ENCODE peak calls at places on chromosomes 13 and 19, in four cellular contexts. V is SK-N-SH, Q is K562, U is GM12878. A is an unnamed sample.

GRCh38 chr19:57263244-57263643 is 17.0 kb upstream of the ZNF460 start:
- DNase-seq in V (no peak), Q (no peak), U (no peak), A (no peak)

GRCh38 chr13:90311929-90312328 is 1035.6 kb upstream of the MIR17HG start:
- DNase-seq in V (no peak), Q (no peak), U (no peak), A (no peak)

GRCh38 chr19:5293607-5294089 is 47.0 kb downstream of the PTPRS start:
- DNase-seq in V (peak; percentile 94), Q (no peak), U (no peak), A (no peak)

GRCh38 chr13:20715340-20715732 is 11.8 kb downstream of the IL17D start:
- DNase-seq in V (no peak), Q (no peak), U (no peak), A (no peak)

GRCh38 chr13:59441596-59442280 is 722.0 kb downstream of the DIAPH3 start:
- DNase-seq in V (no peak), Q (no peak), U (no peak), A (no peak)

GRCh38 chr13:110070511-110071120 is 236.3 kb downstream of the COL4A1 start:
- DNase-seq in V (no peak), Q (no peak), U (no peak), A (no peak)

GRCh38 chr13:99589575-99589974 is 88.3 kb downstream of the TM9SF2 start:
- DNase-seq in V (no peak), Q (no peak), U (no peak), A (no peak)

GRCh38 chr19:39211731-39212376 is 7.8 kb upstream of the SYCN start:
- DNase-seq in V (peak; percentile 13), Q (no peak), U (no peak), A (no peak)

GRCh38 chr13:30292325-30292724 is 15.0 kb downstream of the KATNAL1 start:
- DNase-seq in V (no peak), Q (no peak), U (no peak), A (no peak)

GRCh38 chr13:69124996-69125395 is 982.6 kb upstream of the ATXN8OS start:
- DNase-seq in V (no peak), Q (no peak), U (no peak), A (no peak)

GRCh38 chr13:23928985-23929384 is 31.7 kb upstream of the C1QTNF9B start:
- DNase-seq in V (peak; percentile 9), Q (no peak), U (no peak), A (no peak)

GRCh38 chr13:89568746-89569145 is 1778.7 kb upstream of the MIR17HG start:
- DNase-seq in V (no peak), Q (no peak), U (no peak), A (no peak)

GRCh38 chr19:18666784-18667183 is 16.7 kb upstream of the CRTC1 start:
- DNase-seq in V (no peak), Q (no peak), U (no peak), A (no peak)

GRCh38 chr19:11023635-11024168 is 62.9 kb downstream of the SMARCA4 start:
- DNase-seq in V (no peak), Q (no peak), U (no peak), A (no peak)

GRCh38 chr19:6668696-6669095 is 1.3 kb downstream of the TNFSF14 start:
- DNase-seq in V (no peak), Q (no peak), U (no peak), A (no peak)

GRCh38 chr19:35006342-35006998 is 6.3 kb downstream of the GRAMD1A start:
- DNase-seq in V (no peak), Q (no peak), U (no peak), A (no peak)

GRCh38 chr19:4717191-4717965 is 6.3 kb downstream of the DPP9 start:
- DNase-seq in V (peak; percentile 42), Q (no peak), U (no peak), A (no peak)

GRCh38 chr13:113669231-113669870 is 2.3 kb downstream of the GRK1 start:
- DNase-seq in V (no peak), Q (no peak), U (no peak), A (no peak)

GRCh38 chr13:62933809-62934208 is 1518.2 kb upstream of the PCDH20 start:
- DNase-seq in V (no peak), Q (no peak), U (no peak), A (no peak)

GRCh38 chr19:1396019-1396767 is 5.1 kb downstream of the GAMT start:
- DNase-seq in V (no peak), Q (peak; percentile 37), U (no peak), A (no peak)

GRCh38 chr13:26861951-26862350 is 101.4 kb upstream of the GPR12 start:
- DNase-seq in V (no peak), Q (no peak), U (no peak), A (no peak)

GRCh38 chr19:6721773-6722172 is 1.3 kb upstream of the C3 start:
- DNase-seq in V (no peak), Q (no peak), U (no peak), A (no peak)

GRCh38 chr19:5926641-5927438 is 12.8 kb downstream of the CAPS start:
- DNase-seq in V (peak; percentile 83), Q (no peak), U (no peak), A (no peak)

GRCh38 chr19:2503521-2504109 is 27.7 kb downstream of the GADD45B start:
- DNase-seq in V (no peak), Q (peak; percentile 41), U (no peak), A (no peak)

GRCh38 chr13:45055198-45055901 is 65.0 kb upstream of the GTF2F2 start:
- DNase-seq in V (no peak), Q (no peak), U (peak; percentile 24), A (no peak)

GRCh38 chr19:1009043-1009975 is 9.1 kb downstream of the GRIN3B start:
- DNase-seq in V (no peak), Q (no peak), U (no peak), A (no peak)

GRCh38 chr13:43357435-43358065 is 334.2 kb downstream of the DNAJC15 start:
- DNase-seq in V (no peak), Q (no peak), U (no peak), A (no peak)

GRCh38 chr19:51439021-51439465 is 19.2 kb downstream of the SIGLEC8 start:
- DNase-seq in V (no peak), Q (peak; percentile 51), U (no peak), A (no peak)

GRCh38 chr13:30148171-30148754 is 159.1 kb downstream of the KATNAL1 start:
- DNase-seq in V (no peak), Q (no peak), U (no peak), A (no peak)

GRCh38 chr19:52227196-52227940 is 37.5 kb downstream of the PPP2R1A start:
- DNase-seq in V (no peak), Q (no peak), U (no peak), A (no peak)

GRCh38 chr13:47303626-47304025 is 406.8 kb upstream of the HTR2A start:
- DNase-seq in V (no peak), Q (no peak), U (no peak), A (no peak)

GRCh38 chr19:10761443-10762242 is 43.8 kb downstream of the DNM2 start:
- DNase-seq in V (no peak), Q (no peak), U (no peak), A (no peak)

GRCh38 chr19:30204721-30205120 is 167.5 kb upstream of the ZNF536 start:
- DNase-seq in V (no peak), Q (no peak), U (no peak), A (no peak)

GRCh38 chr13:33283195-33283910 is 2.2 kb downstream of the STARD13 start:
- DNase-seq in V (no peak), Q (no peak), U (no peak), A (no peak)

GRCh38 chr19:15417699-15418098 is 1.1 kb downstream of the AKAP8L start:
- DNase-seq in V (no peak), Q (peak; percentile 11), U (no peak), A (no peak)
- TF ChIP-seq RAD21 in V (no peak), Q (no peak), U (no peak), A (no peak)

GRCh38 chr13:73672492-73672891 is 461.7 kb downstream of the KLF12 start:
- DNase-seq in V (no peak), Q (no peak), U (no peak), A (no peak)

GRCh38 chr13:73677041-73677589 is 457.1 kb downstream of the KLF12 start:
- DNase-seq in V (no peak), Q (no peak), U (no peak), A (no peak)

GRCh38 chr13:73676550-73677040 is 457.6 kb downstream of the KLF12 start:
- DNase-seq in V (no peak), Q (no peak), U (no peak), A (no peak)

GRCh38 chr13:73671011-73671410 is 463.2 kb downstream of the KLF12 start:
- DNase-seq in V (no peak), Q (no peak), U (no peak), A (no peak)

DNA sequence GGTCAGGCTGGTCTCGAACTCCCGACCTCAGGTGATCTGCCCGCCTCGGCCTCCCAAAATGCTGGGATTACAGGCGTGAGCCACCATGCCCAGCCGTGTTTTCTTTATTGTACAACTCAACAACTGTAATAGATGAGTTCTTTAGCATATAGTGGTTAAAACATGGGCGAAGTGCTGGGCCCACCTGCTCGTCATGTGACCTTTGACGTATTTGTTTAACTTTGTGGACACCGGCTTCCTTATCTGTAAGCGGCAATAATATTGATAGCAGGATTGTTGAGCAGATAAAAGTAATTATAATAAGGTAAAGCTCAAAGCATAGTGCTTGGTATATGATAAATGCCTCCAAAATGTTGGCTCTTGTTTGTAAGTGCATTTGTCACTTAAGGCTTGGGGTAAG is 460.3 kb downstream of the KLF12 start:
- DNase-seq in V (no peak), Q (no peak), U (no peak), A (no peak)
- TF ChIP-seq NRF1 in V (no peak), Q (no peak), U (no peak), A (no peak)

GRCh38 chr19:41324921-41325639 is 15.1 kb downstream of the CCDC97 start:
- DNase-seq in V (peak; percentile 81), Q (peak; percentile 81), U (no peak), A (peak; percentile 65)
- TF ChIP-seq RAD21 in V (no peak), Q (no peak), U (no peak), A (no peak)

DNA sequence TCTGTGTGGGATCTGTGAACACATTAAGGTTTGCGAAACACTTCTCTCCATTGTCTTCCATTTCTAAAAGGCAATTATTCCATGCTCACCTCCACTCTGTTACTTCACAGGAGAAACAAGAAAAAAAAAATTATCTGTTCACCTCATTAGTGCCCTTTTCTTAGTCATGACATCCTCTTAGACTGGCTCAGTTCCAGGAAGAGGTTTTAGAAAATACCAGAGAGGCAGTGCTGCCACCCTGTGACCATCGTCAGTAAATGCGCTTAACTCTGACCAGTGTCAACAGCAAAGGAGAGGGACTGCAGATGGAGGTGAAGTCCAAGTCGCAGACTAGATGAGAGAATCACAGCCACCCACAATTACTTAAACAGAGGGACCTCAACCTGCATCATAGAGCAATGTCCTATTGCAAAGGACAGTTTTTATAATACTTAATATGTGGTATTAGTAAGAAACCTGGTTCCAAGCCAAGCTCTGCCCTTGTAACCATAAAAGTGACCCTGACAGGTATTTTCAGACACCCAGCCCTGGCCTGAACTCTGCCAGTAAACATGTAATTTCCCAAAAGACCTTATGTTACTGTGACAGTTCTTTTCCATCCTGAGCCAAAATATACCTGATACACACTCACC is 19.4 kb downstream of the CEACAM21 start:
- DNase-seq in V (peak; percentile 62), Q (peak; percentile 80), U (peak; percentile 40), A (no peak)
- TF ChIP-seq NRF1 in V (no peak), Q (no peak), U (no peak), A (no peak)

GRCh38 chr19:55118401-55118991 is 1.1 kb upstream of the PPP1R12C start:
- DNase-seq in V (no peak), Q (peak; percentile 87), U (no peak), A (peak; percentile 73)
- TF ChIP-seq RAD21 in V (no peak), Q (no peak), U (no peak), A (no peak)

GRCh38 chr13:46207828-46208227 is 3.9 kb upstream of the LRRC63 start:
- DNase-seq in V (no peak), Q (no peak), U (no peak), A (no peak)
- TF ChIP-seq NRF1 in V (no peak), Q (no peak), U (no peak), A (no peak)